ENCODE peak calls at places on chromosomes 1 and 21, in eight cellular contexts. Z is RWPE1, T is cardiac muscle cell, M is GM23338, R is mesenchymal stem cell, Y is foreskin keratinocyte, I is GM12878, D is lung. G is an unnamed sample.

GRCh38 chr1:84426376-84426775 is 28.1 kb downstream of the DNASE2B start:
- DNase-seq in T (no peak), Y (no peak), R (no peak), Z (no peak), M (no peak), I (no peak), D (no peak), G (no peak)

GRCh38 chr1:156086256-156086662 is 4.0 kb upstream of the MEX3A start:
- DNase-seq in Z (no peak), D (peak; percentile 57), T (peak; percentile 78), Y (no peak), M (no peak), I (no peak), R (peak; percentile 86), G (no peak)

GRCh38 chr1:246680696-246681127 is 43.5 kb upstream of the SCCPDH start:
- DNase-seq in M (no peak), T (no peak), R (peak; percentile 4), D (no peak), Y (no peak), I (no peak), Z (no peak), G (no peak)

GRCh38 chr1:51519048-51519856 is at the start of gene EPS15:
- DNase-seq in I (no peak), D (peak; percentile 91), Y (no peak), R (peak; percentile 79), T (peak; percentile 86), M (peak; percentile 92), Z (peak; percentile 87), G (peak; percentile 44)

GRCh38 chr21:38438476-38438893 is 59.8 kb downstream of the ERG start:
- DNase-seq in I (no peak), M (no peak), T (peak; percentile 27), Z (peak; percentile 29), D (peak; percentile 50), Y (no peak), R (peak; percentile 63), G (no peak)

GRCh38 chr1:34898220-34898820 is 31.1 kb downstream of the DLGAP3 start:
- DNase-seq in M (no peak), R (no peak), I (no peak), Y (no peak), T (no peak), D (no peak), Z (no peak), G (no peak)

GRCh38 chr1:100868364-100868995 is 26.2 kb downstream of the EXTL2 start:
- DNase-seq in M (peak; percentile 41), D (no peak), I (no peak), T (peak; percentile 52), R (peak; percentile 59), Y (no peak), Z (peak; percentile 25), G (no peak)

GRCh38 chr1:234544094-234544579 is 65.2 kb upstream of the TARBP1 start:
- DNase-seq in D (no peak), M (no peak), R (peak; percentile 100), Z (peak; percentile 66), T (peak; percentile 96), I (no peak), Y (peak; percentile 87), G (no peak)

GRCh38 chr21:45643021-45643980 is at the start of gene PCBP3:
- DNase-seq in Z (peak; percentile 94), M (peak; percentile 99), Y (peak; percentile 32), R (peak; percentile 94), T (peak; percentile 98), I (peak; percentile 66), D (peak; percentile 99), G (peak; percentile 20)

GRCh38 chr1:28115267-28115666 is 26.9 kb upstream of the EYA3 start:
- DNase-seq in D (peak; percentile 37), I (peak; percentile 66), M (no peak), Y (no peak), Z (no peak), R (peak; percentile 61), T (no peak), G (no peak)

GRCh38 chr1:77467741-77468140 is 185.9 kb downstream of the AK5 start:
- DNase-seq in D (no peak), T (no peak), M (no peak), Y (no peak), R (peak; percentile 61), Z (no peak), I (no peak), G (no peak)

GRCh38 chr1:46539968-46540367 is 11.5 kb downstream of the KNCN start:
- DNase-seq in T (no peak), I (no peak), Z (peak; percentile 69), D (no peak), M (no peak), R (peak; percentile 21), Y (no peak), G (no peak)

GRCh38 chr21:37060296-37060695 is 12.6 kb downstream of the PIGP start:
- DNase-seq in I (no peak), M (peak; percentile 80), T (peak; percentile 28), D (peak; percentile 53), Z (peak; percentile 56), R (peak; percentile 99), Y (peak; percentile 73), G (peak; percentile 69)

GRCh38 chr1:233867028-233867427 is 37.4 kb upstream of the SLC35F3 start:
- DNase-seq in D (no peak), Y (no peak), T (no peak), I (no peak), R (no peak), M (no peak), Z (no peak), G (no peak)

GRCh38 chr1:223137402-223138100 is 5.5 kb downstream of the TLR5 start:
- DNase-seq in R (peak; percentile 75), M (no peak), I (no peak), D (peak; percentile 64), Z (peak; percentile 46), Y (no peak), T (no peak), G (peak; percentile 8)

GRCh38 chr1:194512957-194513356 is 1326.5 kb upstream of the B3GALT2 start:
- DNase-seq in Y (no peak), M (no peak), T (peak; percentile 46), R (peak; percentile 15), D (no peak), I (no peak), Z (no peak), G (no peak)

GRCh38 chr21:33487996-33488395 is 3.5 kb downstream of the DNAJC28 start:
- DNase-seq in M (no peak), I (no peak), R (no peak), Y (no peak), Z (no peak), T (no peak), D (no peak), G (no peak)

GRCh38 chr1:36754366-36754765 is 271.7 kb upstream of the CSF3R start:
- DNase-seq in R (no peak), Y (no peak), Z (no peak), I (no peak), D (no peak), M (no peak), T (no peak), G (no peak)

GRCh38 chr1:41740630-41741239 is 178.0 kb downstream of the HIVEP3 start:
- DNase-seq in R (no peak), T (no peak), I (no peak), Z (no peak), Y (no peak), M (no peak), D (no peak), G (no peak)

GRCh38 chr1:186188736-186189135 is 186.3 kb downstream of the TPR start:
- DNase-seq in I (no peak), Z (no peak), T (no peak), R (no peak), D (no peak), M (no peak), Y (no peak), G (no peak)

GRCh38 chr1:53442297-53442696 is 16.9 kb upstream of the DMRTB1 start:
- DNase-seq in M (no peak), R (peak; percentile 65), I (no peak), T (no peak), D (no peak), Y (no peak), Z (no peak), G (no peak)

GRCh38 chr1:208919371-208919770 is 664.1 kb upstream of the CAMK1G start:
- DNase-seq in D (no peak), T (no peak), Z (peak; percentile 67), R (no peak), Y (peak; percentile 47), M (no peak), I (no peak), G (peak; percentile 26)

GRCh38 chr1:113928129-113928949 is 785 bp upstream of the HIPK1 start:
- DNase-seq in R (peak; percentile 38), Y (no peak), I (peak; percentile 26), T (no peak), Z (no peak), M (no peak), D (no peak), G (no peak)
- H3K27ac ChIP-seq in R (peak overlapping the region; percentile 55), Y (no peak overlapping the region), I (peak overlapping the region; percentile 97), T (peak overlapping the region; percentile 88), Z (no peak overlapping the region), M (no peak overlapping the region), D (peak overlapping the region; percentile 100), G (peak overlapping the region; percentile 69)

GRCh38 chr1:218536311-218536710 is 191.2 kb downstream of the TGFB2 start:
- DNase-seq in M (no peak), Z (peak; percentile 20), Y (peak; percentile 33), R (no peak), T (no peak), D (no peak), I (no peak), G (no peak)
- H3K27ac ChIP-seq in M (no peak overlapping the region), Z (no peak overlapping the region), Y (no peak overlapping the region), R (no peak overlapping the region), T (no peak overlapping the region), D (no peak overlapping the region), I (no peak overlapping the region), G (peak overlapping the region; percentile 76)

DNA sequence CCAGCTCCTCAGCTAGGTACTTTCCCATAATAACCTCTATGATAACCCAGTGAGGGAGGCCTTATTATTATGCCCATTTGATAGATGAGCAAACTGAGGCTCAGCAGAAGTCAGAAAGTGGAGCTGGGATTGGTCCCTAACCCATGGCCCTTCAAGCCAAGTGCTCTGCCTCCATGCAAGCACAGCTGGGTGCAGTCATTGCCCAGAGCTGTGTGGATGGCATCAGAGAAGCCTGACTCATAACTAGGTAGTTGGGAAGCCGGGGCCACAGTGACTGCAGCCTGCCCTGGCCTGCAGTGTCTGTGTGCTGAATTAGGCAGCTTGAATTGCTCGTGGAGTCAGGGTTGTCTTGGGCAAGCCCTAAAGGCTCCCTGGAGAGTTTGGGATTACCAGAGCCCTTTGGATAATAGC is 89.9 kb upstream of the SLC2A1 start:
- DNase-seq in I (no peak), Z (peak; percentile 74), R (peak; percentile 38), T (no peak), D (no peak), Y (peak; percentile 79), M (no peak), G (peak; percentile 73)
- H3K27ac ChIP-seq in I (no peak overlapping the region), Z (peak overlapping the region; percentile 96), R (no peak overlapping the region), T (no peak overlapping the region), D (no peak overlapping the region), Y (no peak overlapping the region), M (no peak overlapping the region), G (peak overlapping the region; percentile 72)

DNA sequence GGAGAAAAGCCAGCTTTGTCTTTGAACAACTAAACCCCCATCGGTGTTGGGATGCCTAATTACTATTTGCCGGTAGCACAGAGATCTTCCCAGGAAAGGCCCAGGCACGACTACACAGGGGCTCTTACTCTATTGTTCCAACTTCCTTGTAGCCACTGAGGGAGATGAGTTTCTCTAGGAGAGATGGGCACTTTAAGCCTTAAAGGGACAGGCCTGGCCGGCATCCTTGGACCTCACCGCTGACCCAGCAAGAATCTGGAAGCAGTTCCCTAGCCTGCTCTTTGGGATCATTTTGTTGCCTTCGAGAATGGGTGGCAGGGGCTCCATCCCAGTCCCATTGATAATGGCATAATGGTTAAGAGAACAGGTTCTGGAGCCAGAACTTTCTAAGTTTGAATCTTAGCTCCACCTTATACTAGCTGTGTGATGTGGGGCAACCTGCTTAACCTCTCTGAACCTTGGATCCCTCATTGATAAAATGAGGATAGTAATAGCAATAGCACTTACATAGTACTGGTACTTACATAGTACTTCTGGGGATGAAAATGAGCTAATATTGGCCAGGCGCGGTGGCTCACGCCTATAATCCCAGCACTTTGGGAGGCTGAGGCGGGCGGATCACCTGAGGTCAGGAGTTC is 239.1 kb upstream of the TMEM51 start:
- DNase-seq in M (no peak), Z (no peak), R (no peak), D (no peak), Y (no peak), T (no peak), I (no peak), G (no peak)
- H3K27ac ChIP-seq in M (no peak overlapping the region), Z (peak overlapping the region; percentile 63), R (no peak overlapping the region), D (no peak overlapping the region), Y (no peak overlapping the region), T (no peak overlapping the region), I (no peak overlapping the region), G (peak overlapping the region; percentile 93)